ENCODE peak calls at places on chromosomes 16 and 17, in five cellular contexts. F is activated naive CD4-positive, alpha-beta T cell treated with anti-CD3 and anti-CD28 coated beads, Interleukin-2, amount 10 ng/mL, durations not matched to agents 7 days and 5 days; L is heart left ventricle; O is DMS 273 treated with DMSO at 0.1 percent for 48 hours; Y is AG08395. X is an unnamed sample.

GRCh38 chr17:29165261-29165660 is 14.9 kb downstream of the MYO18A start:
- DNase-seq in F (no peak), L (no peak), O (no peak), Y (no peak), X (no peak)

GRCh38 chr16:11138026-11138768 is 117.8 kb downstream of the SOCS1 start:
- DNase-seq in F (no peak), L (no peak), O (no peak), Y (no peak), X (no peak)

GRCh38 chr17:2871205-2871604 is 75.0 kb downstream of the RAP1GAP2 start:
- DNase-seq in F (no peak), L (no peak), O (no peak), Y (no peak), X (no peak)

GRCh38 chr16:53829186-53829747 is 125.3 kb downstream of the FTO start:
- DNase-seq in F (no peak), L (no peak), O (no peak), Y (no peak), X (no peak)

GRCh38 chr17:67582632-67583230 is 135.0 kb upstream of the NOL11 start:
- DNase-seq in F (no peak), L (no peak), O (no peak), Y (no peak), X (peak)

GRCh38 chr17:65389426-65389825 is 172.0 kb downstream of the AXIN2 start:
- DNase-seq in F (no peak), L (no peak), O (no peak), Y (peak), X (no peak)

GRCh38 chr16:21638573-21638975 is 13.8 kb downstream of the IGSF6 start:
- DNase-seq in F (no peak), L (no peak), O (no peak), Y (peak), X (no peak)

GRCh38 chr17:30594223-30594952 is 117.2 kb downstream of the GOSR1 start:
- DNase-seq in F (no peak), L (no peak), O (no peak), Y (no peak), X (no peak)

GRCh38 chr17:21676281-21677111 is 15.8 kb upstream of the KCNJ18 start:
- DNase-seq in F (no peak), L (no peak), O (no peak), Y (no peak), X (no peak)

GRCh38 chr17:78655251-78655940 is 78.2 kb upstream of the DNAH17 start:
- DNase-seq in F (no peak), L (no peak), O (no peak), Y (no peak), X (no peak)